ENCODE peak calls at places on chromosome 13, in four cellular contexts. A is A549, O is BJ, E is AG10803. V is an unnamed sample.

GRCh38 chr13:52882803-52883202 is 34.4 kb upstream of the PCDH8 start:
- DNase-seq in A (no peak), O (no peak), E (no peak), V (no peak)

GRCh38 chr13:110109910-110110309 is 197.0 kb downstream of the COL4A1 start:
- DNase-seq in A (no peak), O (no peak), E (peak), V (no peak)

GRCh38 chr13:110925023-110925608 is 10.2 kb upstream of the ANKRD10 start:
- DNase-seq in A (no peak), O (no peak), E (no peak), V (no peak)

GRCh38 chr13:91017031-91017668 is 330.3 kb upstream of the MIR17HG start:
- DNase-seq in A (peak), O (no peak), E (peak), V (no peak)

GRCh38 chr13:110312669-110313031 is 5.6 kb downstream of the COL4A2 start:
- DNase-seq in A (no peak), O (peak), E (peak), V (no peak)

GRCh38 chr13:85148009-85148408 is 651.2 kb downstream of the SLITRK6 start:
- DNase-seq in A (no peak), O (no peak), E (no peak), V (no peak)

GRCh38 chr13:110306340-110306959 is 507 bp downstream of the COL4A1 start:
- DNase-seq in A (no peak), O (no peak), E (peak), V (no peak)

GRCh38 chr13:106570354-106570822 is 2.5 kb upstream of the ARGLU1 start:
- DNase-seq in A (peak), O (no peak), E (peak), V (peak)

GRCh38 chr13:90171649-90172048 is 1175.8 kb upstream of the MIR17HG start:
- DNase-seq in A (no peak), O (peak), E (peak), V (no peak)

GRCh38 chr13:111201304-111201940 is 86.3 kb downstream of the ARHGEF7 start:
- DNase-seq in A (no peak), O (no peak), E (no peak), V (no peak)

GRCh38 chr13:111472559-111473460 is 152.4 kb downstream of the TEX29 start:
- DNase-seq in A (no peak), O (no peak), E (no peak), V (no peak)

GRCh38 chr13:32790731-32791130 is 204.5 kb downstream of the PDS5B start:
- DNase-seq in A (no peak), O (no peak), E (no peak), V (no peak)

GRCh38 chr13:97627566-97627965 is 193.6 kb downstream of the RAP2A start:
- DNase-seq in A (no peak), O (peak), E (peak), V (no peak)

GRCh38 chr13:34911159-34911558 is 30.9 kb upstream of the NBEA start:
- DNase-seq in A (no peak), O (no peak), E (no peak), V (no peak)

GRCh38 chr13:33279898-33280549 is 5.5 kb downstream of the STARD13 start:
- DNase-seq in A (peak), O (no peak), E (peak), V (peak)

GRCh38 chr13:21675095-21676007 is 4.5 kb downstream of the FGF9 start:
- DNase-seq in A (no peak), O (no peak), E (no peak), V (no peak)

GRCh38 chr13:98445340-98446233 is 131.3 kb downstream of the STK24 start:
- DNase-seq in A (peak), O (no peak), E (peak), V (no peak)

GRCh38 chr13:48400820-48401219 is 12.1 kb downstream of the LPAR6 start:
- DNase-seq in A (no peak), O (peak), E (peak), V (no peak)

GRCh38 chr13:20141238-20142018 is 19.4 kb downstream of the GJA3 start:
- DNase-seq in A (no peak), O (no peak), E (no peak), V (no peak)

GRCh38 chr13:87827479-87827878 is 156.3 kb downstream of the SLITRK5 start:
- DNase-seq in A (no peak), O (no peak), E (peak), V (no peak)

GRCh38 chr13:20360041-20360491 is 127.9 kb upstream of the GJB6 start:
- DNase-seq in A (no peak), O (no peak), E (peak), V (no peak)

GRCh38 chr13:80166352-80166751 is 174.6 kb downstream of the SPRY2 start:
- DNase-seq in A (no peak), O (no peak), E (no peak), V (no peak)

GRCh38 chr13:80359459-80360297 is 18.8 kb upstream of the SPRY2 start:
- DNase-seq in A (no peak), O (no peak), E (no peak), V (no peak)

GRCh38 chr13:49265822-49266221 is 18.1 kb downstream of the CDADC1 start:
- DNase-seq in A (no peak), O (peak), E (peak), V (no peak)

GRCh38 chr13:94988654-94989053 is 276.3 kb upstream of the SOX21 start:
- DNase-seq in A (no peak), O (no peak), E (no peak), V (no peak)

GRCh38 chr13:97506511-97506910 is 72.5 kb downstream of the RAP2A start:
- DNase-seq in A (no peak), O (no peak), E (peak), V (no peak)

GRCh38 chr13:100461309-100462035 is 127.1 kb downstream of the GGACT start:
- DNase-seq in A (no peak), O (no peak), E (no peak), V (no peak)

GRCh38 chr13:23069571-23069970 is 111.2 kb upstream of the SGCG start:
- DNase-seq in A (no peak), O (peak), E (peak), V (no peak)

GRCh38 chr13:73984949-73985691 is 149.1 kb downstream of the KLF12 start:
- DNase-seq in A (no peak), O (no peak), E (no peak), V (no peak)

GRCh38 chr13:22112956-22113750 is 442.3 kb downstream of the FGF9 start:
- DNase-seq in A (no peak), O (no peak), E (no peak), V (no peak)

GRCh38 chr13:74000906-74001305 is 133.3 kb downstream of the KLF12 start:
- DNase-seq in A (no peak), O (no peak), E (peak), V (no peak)

GRCh38 chr13:98450495-98451167 is 126.3 kb downstream of the STK24 start:
- DNase-seq in A (no peak), O (no peak), E (no peak), V (no peak)

GRCh38 chr13:85241045-85241444 is 558.2 kb downstream of the SLITRK6 start:
- DNase-seq in A (no peak), O (no peak), E (no peak), V (no peak)

GRCh38 chr13:94389544-94390351 is 89.7 kb downstream of the DCT start:
- DNase-seq in A (no peak), O (no peak), E (peak), V (peak)

DNA sequence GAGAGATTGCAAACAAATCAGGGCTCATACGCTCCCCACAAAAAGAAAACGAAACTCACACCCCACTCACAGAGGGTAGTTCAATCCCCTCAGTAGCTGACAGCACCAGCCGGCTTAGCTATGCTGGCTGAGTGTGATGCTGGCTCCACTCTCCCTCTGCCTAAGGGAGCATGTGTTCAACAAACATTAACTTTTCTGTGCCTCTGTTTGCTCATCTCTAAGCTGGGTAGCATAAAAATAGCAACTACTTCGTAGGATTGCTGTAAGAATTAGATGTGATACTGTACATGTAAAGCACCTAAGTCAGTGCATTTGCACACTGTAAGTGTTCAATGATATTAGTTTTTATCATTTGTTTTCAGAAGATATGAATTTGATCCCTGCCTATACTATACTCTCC is 282.5 kb downstream of the FOXO1 start:
- DNase-seq in A (no peak), O (no peak), E (no peak), V (no peak)
- H3K4me3 ChIP-seq in A (no peak), O (no peak), E (no peak), V (no peak)

GRCh38 chr13:103762523-103762922 is 696.3 kb upstream of the SLC10A2 start:
- DNase-seq in A (no peak), O (no peak), E (no peak), V (no peak)
- TF ChIP-seq CTCF in A (no peak), O (no peak), E (no peak), V (peak)

GRCh38 chr13:26476111-26476743 is 81.3 kb upstream of the WASF3 start:
- DNase-seq in A (no peak), O (no peak), E (peak), V (no peak)
- H3K4me3 ChIP-seq in A (no peak), O (peak), E (peak), V (no peak)

GRCh38 chr13:45464141-45464686 is 525 bp upstream of the COG3 start:
- DNase-seq in A (no peak), O (no peak), E (no peak), V (no peak)
- TF ChIP-seq CTCF in A (no peak), O (no peak), E (no peak), V (peak)

DNA sequence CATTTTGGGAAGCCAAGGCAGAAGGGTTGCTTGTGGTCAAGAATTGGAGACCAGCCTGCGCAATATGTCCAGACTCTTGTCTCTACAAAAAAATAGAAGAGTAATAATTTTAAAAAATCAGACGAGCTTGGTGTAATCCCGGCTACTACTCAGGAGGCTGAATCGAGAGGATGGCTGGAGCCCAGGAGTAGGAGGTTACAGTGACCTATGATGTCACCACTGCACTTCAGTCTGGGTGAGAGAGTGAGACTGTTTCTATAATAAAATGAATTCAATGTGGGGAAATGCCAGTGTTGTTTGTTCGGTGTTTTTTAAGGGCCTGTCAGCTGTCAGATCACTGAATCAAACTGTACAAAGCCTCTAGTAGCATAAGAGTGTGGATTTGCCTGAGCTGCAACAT is 1.2 kb upstream of the FBXL3 start:
- DNase-seq in A (no peak), O (no peak), E (peak), V (no peak)
- H3K4me3 ChIP-seq in A (no peak), O (no peak), E (peak), V (no peak)

DNA sequence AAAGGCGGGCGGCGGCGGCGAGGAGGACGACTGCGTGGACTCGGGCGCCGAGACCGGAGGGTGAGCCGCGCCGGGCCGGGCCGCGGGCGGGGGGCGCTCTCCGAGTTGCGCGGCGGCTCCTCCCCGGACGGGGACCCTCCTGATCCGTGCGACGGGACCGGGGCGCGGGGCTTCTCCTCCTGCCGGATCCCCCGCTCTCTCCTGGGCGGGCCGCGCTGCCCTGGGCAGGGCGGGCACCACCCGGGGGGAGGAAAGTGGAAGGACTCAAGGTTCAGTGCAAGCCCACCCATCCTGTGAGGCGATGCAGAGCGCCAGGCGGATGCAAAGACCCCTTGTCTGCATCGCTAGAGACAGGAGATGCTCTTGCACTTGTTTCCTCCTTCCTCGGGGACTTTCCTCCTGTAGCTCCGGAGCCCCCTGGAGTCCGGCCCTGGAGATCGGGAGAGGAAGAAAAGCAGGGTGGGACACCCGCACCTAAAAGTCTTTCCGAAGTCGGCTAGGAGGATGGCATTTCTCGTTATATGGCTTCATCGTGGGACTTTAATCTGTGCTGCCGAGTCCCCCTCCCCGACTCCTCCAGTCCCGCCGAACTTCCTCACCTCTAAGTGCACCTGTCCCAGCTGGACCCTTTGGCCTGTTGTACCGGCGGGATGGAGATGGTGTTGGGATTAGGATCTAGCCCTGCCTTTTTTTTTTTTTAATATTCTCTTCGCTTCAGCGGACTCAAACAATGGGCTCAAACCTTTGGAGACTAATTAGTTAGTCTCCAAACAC is 499 bp downstream of the FAM124A start:
- DNase-seq in A (peak), O (no peak), E (no peak), V (no peak)
- TF ChIP-seq CTCF in A (peak), O (peak), E (no peak), V (peak)

GRCh38 chr13:24254151-24254810 is 55.1 kb upstream of the C1QTNF9 start:
- DNase-seq in A (no peak), O (no peak), E (no peak), V (no peak)
- H3K4me3 ChIP-seq in A (no peak), O (no peak), E (no peak), V (no peak)

GRCh38 chr13:45623516-45624090 is 8.1 kb upstream of the ERICH6B start:
- DNase-seq in A (peak), O (no peak), E (peak), V (peak)
- TF ChIP-seq CTCF in A (peak), O (peak), E (peak), V (peak)